ENCODE peak calls at places on chromosomes 7 and 10, in five cellular contexts. W is memory B cell, T is SK-N-DZ, N is H1, Y is kidney epithelial cell. U is an unnamed sample.

GRCh38 chr7:72805526-72806494 is 22.2 kb downstream of the TYW1B start:
- DNase-seq in W (no peak), T (no peak), N (no peak), Y (no peak), U (no peak)

GRCh38 chr10:92508866-92509265 is 65.0 kb downstream of the IDE start:
- DNase-seq in W (no peak), T (no peak), N (no peak), Y (no peak), U (no peak)

GRCh38 chr7:44244282-44244681 is 43.5 kb downstream of the YKT6 start:
- DNase-seq in W (no peak), T (no peak), N (no peak), Y (no peak), U (peak)

GRCh38 chr10:46050956-46051355 is 4.9 kb upstream of the MSMB start:
- DNase-seq in W (no peak), T (no peak), N (no peak), Y (no peak), U (no peak)

GRCh38 chr10:130836344-130836743 is 475.2 kb downstream of the TCERG1L start:
- DNase-seq in W (no peak), T (no peak), N (no peak), Y (no peak), U (no peak)

GRCh38 chr7:40298421-40298820 is 163.6 kb downstream of the SUGCT start:
- DNase-seq in W (no peak), T (no peak), N (no peak), Y (peak), U (no peak)

GRCh38 chr7:33686001-33686591 is 219.2 kb upstream of the BMPER start:
- DNase-seq in W (no peak), T (peak), N (no peak), Y (no peak), U (peak)

GRCh38 chr10:54650547-54650946 is 150.5 kb downstream of the PCDH15 start:
- DNase-seq in W (no peak), T (no peak), N (no peak), Y (no peak), U (no peak)

GRCh38 chr7:77979219-77979618 is 180.6 kb downstream of the PHTF2 start:
- DNase-seq in W (no peak), T (no peak), N (no peak), Y (no peak), U (no peak)

GRCh38 chr10:124923684-124924083 is 18.2 kb upstream of the ZRANB1 start:
- DNase-seq in W (no peak), T (no peak), N (no peak), Y (no peak), U (no peak)

GRCh38 chr10:83607959-83608745 is 531.2 kb upstream of the GHITM start:
- DNase-seq in W (no peak), T (no peak), N (no peak), Y (no peak), U (no peak)

GRCh38 chr7:139825666-139826290 is 3.3 kb upstream of the TBXAS1 start:
- DNase-seq in W (no peak), T (no peak), N (no peak), Y (no peak), U (no peak)